ENCODE peak calls at places on chromosome 9, in five cellular contexts. O is OCI-LY7, S is adrenal gland, V is brain microvascular endothelial cell, C is cardiac muscle cell. X is an unnamed sample. For H3K36me3, the result is how much of the 10 kb centered on the place peaks cover.

GRCh38 chr9:78103971-78104433 is 72.4 kb upstream of the GNAQ start:
- DNase-seq in O (no peak), C (no peak), V (no peak), S (no peak), X (no peak)

GRCh38 chr9:30348904-30349303 is 2035.5 kb upstream of the ACO1 start:
- DNase-seq in O (no peak), V (no peak), C (no peak), S (no peak), X (no peak)

GRCh38 chr9:36144322-36145206 is 8.0 kb downstream of the GLIPR2 start:
- DNase-seq in S (no peak), O (no peak), C (no peak), V (no peak), X (peak)

GRCh38 chr9:13443380-13444271 is 164.1 kb upstream of the MPDZ start:
- DNase-seq in O (no peak), V (no peak), S (no peak), C (no peak), X (no peak)

GRCh38 chr9:112820886-112821285 is 69.8 kb downstream of the SLC46A2 start:
- DNase-seq in C (peak), O (no peak), V (peak), S (no peak), X (no peak)

GRCh38 chr9:7777776-7778175 is 21.8 kb downstream of the DMAC1 start:
- DNase-seq in S (no peak), O (no peak), C (no peak), V (peak), X (no peak)

GRCh38 chr9:109382182-109382581 is 61.3 kb upstream of the EPB41L4B start:
- DNase-seq in O (no peak), C (no peak), S (no peak), V (no peak), X (no peak)

GRCh38 chr9:97906236-97906831 is 16.0 kb downstream of the TRMO start:
- DNase-seq in O (no peak), S (peak), C (peak), V (no peak), X (peak)

GRCh38 chr9:20650750-20651299 is 28.5 kb upstream of the MLLT3 start:
- DNase-seq in C (no peak), S (no peak), O (no peak), V (no peak), X (no peak)

GRCh38 chr9:125529589-125530515 is 177.2 kb downstream of the MAPKAP1 start:
- DNase-seq in O (peak), S (no peak), V (no peak), C (no peak), X (peak)

GRCh38 chr9:136978073-136978864 is 965 bp downstream of the PTGDS start:
- DNase-seq in C (peak), O (peak), S (peak), V (peak), X (peak)

GRCh38 chr9:77841739-77842386 is 189.7 kb downstream of the GNAQ start:
- DNase-seq in V (no peak), S (no peak), O (no peak), C (no peak), X (no peak)

GRCh38 chr9:34501889-34502425 is 20.8 kb downstream of the ENHO start:
- DNase-seq in O (no peak), V (no peak), S (no peak), C (peak), X (no peak)

GRCh38 chr9:112703304-112703703 is 14.6 kb downstream of the INIP start:
- DNase-seq in C (no peak), S (no peak), O (no peak), V (no peak), X (no peak)

GRCh38 chr9:109473329-109473728 is 24.8 kb downstream of the PTPN3 start:
- DNase-seq in V (no peak), C (no peak), S (no peak), O (no peak), X (no peak)

GRCh38 chr9:125986966-125987365 is 239.8 kb downstream of the PBX3 start:
- DNase-seq in O (no peak), C (no peak), V (no peak), S (no peak), X (no peak)

GRCh38 chr9:86500667-86501435 is 146.6 kb upstream of the TUT7 start:
- DNase-seq in C (peak), O (no peak), S (no peak), V (peak), X (no peak)

GRCh38 chr9:129773262-129774048 is 20.6 kb upstream of the PTGES start:
- DNase-seq in O (no peak), V (peak), C (peak), S (peak), X (no peak)

GRCh38 chr9:93676310-93677054 is 100.1 kb downstream of the PHF2 start:
- DNase-seq in V (no peak), S (peak), O (no peak), C (no peak), X (no peak)

GRCh38 chr9:27407966-27408365 is 111.0 kb upstream of the EQTN start:
- DNase-seq in O (no peak), S (no peak), V (peak), C (peak), X (no peak)
- H3K27ac ChIP-seq in O (no peak), S (no peak), V (peak), C (no peak), X (no peak)

GRCh38 chr9:91991621-91992435 is 41.8 kb upstream of the ROR2 start:
- DNase-seq in V (no peak), O (no peak), S (no peak), C (no peak), X (no peak)

GRCh38 chr9:91995000-91995399 is 45.0 kb upstream of the ROR2 start:
- DNase-seq in V (no peak), C (peak), S (no peak), O (no peak), X (no peak)

GRCh38 chr9:91994422-91994821 is 44.4 kb upstream of the ROR2 start:
- DNase-seq in V (no peak), S (no peak), O (no peak), C (no peak), X (no peak)

DNA sequence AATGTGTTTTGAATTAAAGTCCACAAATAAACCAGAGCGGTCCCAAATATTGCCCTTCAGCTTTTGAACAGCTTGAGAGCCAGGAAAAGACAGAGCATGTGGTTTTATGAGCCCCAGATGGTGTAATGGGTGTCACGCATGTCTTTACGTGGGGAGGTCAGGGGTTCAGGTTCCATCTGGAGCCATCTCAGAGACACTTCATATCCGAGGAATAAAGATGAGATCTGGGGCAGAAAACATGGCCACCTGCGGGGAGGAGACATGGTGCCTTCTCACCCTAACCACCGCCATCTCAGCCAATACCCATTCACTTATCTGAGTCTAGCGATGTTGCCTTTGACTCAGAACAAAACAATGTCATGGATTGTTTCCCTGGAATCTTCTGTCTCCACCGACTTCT is 42.6 kb upstream of the ROR2 start:
- DNase-seq in O (no peak), S (no peak), C (no peak), V (peak), X (no peak)
- H3K4me3 ChIP-seq in O (no peak), S (no peak), C (no peak), V (no peak), X (no peak)

DNA sequence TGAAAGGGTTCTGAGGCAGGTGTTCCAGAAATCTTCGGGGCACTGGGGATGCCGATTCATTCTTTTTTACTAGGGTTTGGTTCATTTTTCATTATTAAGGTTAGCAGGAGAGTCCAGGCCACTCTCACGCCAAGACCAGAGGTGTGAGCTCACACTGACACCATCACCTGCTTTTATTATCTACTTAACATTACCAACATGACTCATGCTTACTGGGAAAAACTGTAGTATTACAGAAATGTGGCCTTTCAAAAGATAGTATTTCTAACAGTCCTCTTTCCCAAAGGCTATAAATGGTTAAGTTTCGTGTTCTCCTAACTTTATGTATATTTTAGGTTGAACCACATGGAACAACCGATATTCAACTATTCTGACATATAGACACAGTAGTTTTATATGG is 222.1 kb downstream of the ROR2 start:
- DNase-seq in C (no peak), S (no peak), V (no peak), O (no peak), X (no peak)
- H3K36me3 ChIP-seq in C (under half), S (under half), V (under half), O (under half), X (under half)

GRCh38 chr9:33048054-33048465 is 23.0 kb downstream of the DNAJA1 start:
- DNase-seq in O (no peak), V (no peak), C (no peak), S (no peak), X (no peak)

GRCh38 chr9:33042528-33042927 is 17.5 kb downstream of the DNAJA1 start:
- DNase-seq in V (no peak), S (no peak), O (no peak), C (no peak), X (no peak)

GRCh38 chr9:33044162-33044673 is 19.1 kb downstream of the DNAJA1 start:
- DNase-seq in S (peak), V (peak), C (peak), O (no peak), X (peak)

GRCh38 chr9:33041459-33042188 is 16.6 kb downstream of the DNAJA1 start:
- DNase-seq in O (no peak), C (peak), S (no peak), V (no peak), X (no peak)

GRCh38 chr9:33044677-33045282 is 19.7 kb downstream of the DNAJA1 start:
- DNase-seq in S (peak), C (peak), O (no peak), V (no peak), X (no peak)
- H3K27ac ChIP-seq in S (peak), C (peak), O (no peak), V (peak), X (peak)

DNA sequence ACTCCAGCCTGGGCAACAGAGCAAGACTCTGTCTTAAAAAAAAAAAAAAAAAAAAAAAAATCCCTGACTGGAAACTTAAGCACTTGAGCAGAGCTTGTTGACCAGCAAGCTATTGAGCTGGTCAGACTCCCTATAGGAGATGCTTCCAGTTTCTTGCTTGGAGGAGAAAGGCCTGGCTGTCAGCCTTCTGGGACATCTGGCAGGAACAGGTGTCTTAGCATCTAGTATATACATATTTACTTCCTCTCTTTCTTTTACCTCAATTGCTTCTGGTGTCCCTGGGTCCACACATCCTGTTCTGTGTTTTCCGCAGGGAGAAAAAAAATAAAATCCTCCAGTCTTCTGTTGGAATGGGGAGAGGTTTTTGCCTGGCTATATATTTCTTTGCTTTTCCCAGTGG is 60.1 kb downstream of the PRKACG start:
- DNase-seq in S (no peak), C (no peak), O (peak), V (no peak), X (no peak)
- H3K4me3 ChIP-seq in S (no peak), C (no peak), O (no peak), V (no peak), X (no peak)

DNA sequence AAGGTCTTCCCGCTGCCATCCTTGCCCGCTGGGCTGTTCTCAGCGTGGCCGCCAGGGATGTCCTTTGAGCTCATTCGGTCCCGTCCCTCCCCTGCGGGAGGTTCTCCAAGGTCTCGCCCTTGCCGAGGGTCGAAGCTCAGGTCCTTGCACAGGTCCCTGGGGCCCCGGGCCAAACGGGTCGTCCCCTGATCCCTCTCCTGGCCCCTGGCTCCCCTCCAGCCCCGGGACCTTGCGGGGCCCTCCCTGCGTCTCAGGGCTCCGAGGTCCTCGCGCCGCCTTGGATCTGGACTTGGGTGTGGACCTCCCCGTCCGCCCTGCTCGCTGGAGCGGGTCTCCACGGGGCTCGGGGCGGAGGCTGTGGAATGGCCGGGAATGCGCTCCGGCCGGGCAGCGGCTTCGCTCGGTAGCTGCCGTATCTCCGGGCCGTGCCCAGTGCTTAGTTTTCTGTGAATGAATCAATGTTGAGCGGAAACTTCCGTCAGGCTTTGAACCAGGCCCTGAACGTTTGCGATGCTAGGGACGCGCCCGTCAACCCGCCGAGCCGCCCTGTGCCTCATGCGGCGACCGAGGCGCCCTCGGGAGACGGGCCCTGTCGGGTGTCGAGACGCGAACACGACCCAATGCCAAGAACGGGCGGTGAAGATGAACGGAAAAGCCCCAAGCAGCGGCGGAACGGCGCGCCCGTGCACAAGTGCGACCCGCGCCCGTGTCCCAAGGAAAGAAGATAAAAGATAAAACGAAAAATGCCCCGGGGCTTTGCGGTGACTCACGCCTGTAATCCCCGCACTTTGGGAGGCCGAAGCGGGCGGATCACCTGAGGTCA is 779 bp downstream of the RNU6ATAC start:
- DNase-seq in V (no peak), O (no peak), S (peak), C (peak), X (peak)
- H3K36me3 ChIP-seq in V (under half), O (under half), S (under half), C (under half), X (under half)

GRCh38 chr9:134371731-134372130 is 45.5 kb downstream of the RXRA start:
- DNase-seq in V (no peak), S (peak), O (no peak), C (peak), X (no peak)
- H3K27ac ChIP-seq in V (no peak), S (peak), O (no peak), C (no peak), X (no peak)

GRCh38 chr9:16384993-16385392 is 485.5 kb downstream of the BNC2 start:
- DNase-seq in O (no peak), V (no peak), S (no peak), C (no peak), X (no peak)

GRCh38 chr9:16386579-16387077 is 483.8 kb downstream of the BNC2 start:
- DNase-seq in O (no peak), S (no peak), C (peak), V (no peak), X (no peak)

GRCh38 chr9:16387382-16387781 is 483.1 kb downstream of the BNC2 start:
- DNase-seq in O (no peak), S (no peak), V (no peak), C (peak), X (no peak)

DNA sequence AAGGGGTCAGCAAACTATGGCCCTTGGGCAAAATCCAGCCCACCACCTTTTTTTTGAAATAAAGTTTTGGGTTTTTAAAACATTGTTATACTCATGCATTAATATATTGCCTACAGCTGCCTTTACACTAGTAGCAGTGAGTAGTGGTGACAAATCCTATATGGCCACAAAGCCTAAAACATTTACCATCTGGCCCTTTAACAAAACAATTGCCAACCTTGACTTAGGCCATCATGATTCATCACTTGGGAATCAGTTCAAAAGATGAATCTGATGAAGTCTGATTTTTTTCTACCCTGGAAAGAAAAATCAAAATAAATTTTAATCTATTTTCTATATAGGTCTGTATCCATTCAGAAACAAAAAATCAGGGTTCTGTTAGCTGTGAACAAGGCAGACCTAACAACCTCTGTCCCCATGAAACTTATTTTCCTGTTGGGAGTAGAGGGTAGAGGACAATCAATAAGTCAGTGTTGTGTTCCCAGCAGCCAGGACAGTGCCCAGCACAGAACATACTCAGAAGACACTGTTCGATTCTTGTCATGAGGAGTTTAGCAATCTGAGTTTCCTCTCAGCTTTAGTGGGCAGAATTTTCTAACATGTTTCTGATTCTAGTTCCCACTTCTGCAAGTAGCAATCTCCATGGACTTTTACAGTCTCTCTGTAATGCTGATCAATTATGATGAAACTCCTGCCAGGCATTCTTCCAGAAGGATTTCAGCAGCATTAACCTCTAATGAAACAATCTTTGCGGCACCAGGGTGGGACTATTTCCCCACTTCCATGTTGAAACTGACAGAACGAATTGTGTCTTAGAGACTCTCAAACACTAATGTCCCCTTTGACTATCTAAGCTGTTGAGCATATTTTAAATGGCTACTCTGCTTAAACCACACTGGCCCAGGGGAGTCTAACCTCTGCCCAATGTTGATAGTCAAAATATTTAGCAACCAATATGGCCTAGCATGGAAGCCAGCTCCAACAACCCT is 484.6 kb downstream of the BNC2 start:
- DNase-seq in O (no peak), C (peak), S (no peak), V (no peak), X (no peak)
- H3K4me3 ChIP-seq in O (no peak), C (no peak), S (no peak), V (no peak), X (no peak)

GRCh38 chr9:106934831-106935230 is 71.9 kb downstream of the ZNF462 start:
- DNase-seq in O (no peak), S (no peak), C (no peak), V (no peak), X (no peak)

GRCh38 chr9:106932675-106933074 is 69.7 kb downstream of the ZNF462 start:
- DNase-seq in S (no peak), V (no peak), C (no peak), O (no peak), X (no peak)

GRCh38 chr9:106932178-106932577 is 69.2 kb downstream of the ZNF462 start:
- DNase-seq in S (no peak), C (no peak), O (no peak), V (no peak), X (no peak)

GRCh38 chr9:106934424-106934823 is 71.5 kb downstream of the ZNF462 start:
- DNase-seq in O (no peak), C (no peak), V (no peak), S (no peak), X (no peak)

GRCh38 chr9:106933470-106933869 is 70.5 kb downstream of the ZNF462 start:
- DNase-seq in C (no peak), O (no peak), S (no peak), V (no peak), X (no peak)
- H3K36me3 ChIP-seq in C (half or more), O (under half), S (under half), V (under half), X (under half)